ENCODE peak calls at places on chromosomes 13 and 19, in six cellular contexts. One of them, this sample, is unnamed.

GRCh38 chr13:97849305-97849704 is 104.2 kb upstream of the IPO5 start:
- DNase-seq in GM03348: peak
- DNase-seq in ELR: peak
- DNase-seq in GM23248: peak
- DNase-seq in posterior cingulate gyrus: no peak
- DNase-seq in activated CD8-positive, alpha-beta T cell treated with anti-CD3 and anti-CD28 coated beads for 36 hours: no peak
- DNase-seq in this sample: no peak

GRCh38 chr19:16290692-16291091 is 33.9 kb upstream of the KLF2 start:
- DNase-seq in posterior cingulate gyrus: no peak
- DNase-seq in activated CD8-positive, alpha-beta T cell treated with anti-CD3 and anti-CD28 coated beads for 36 hours: no peak
- DNase-seq in GM03348: no peak
- DNase-seq in GM23248: no peak
- DNase-seq in ELR: no peak
- DNase-seq in this sample: no peak

GRCh38 chr19:15331419-15332310 is 674 bp downstream of the BRD4 start:
- DNase-seq in GM23248: peak
- DNase-seq in ELR: peak
- DNase-seq in activated CD8-positive, alpha-beta T cell treated with anti-CD3 and anti-CD28 coated beads for 36 hours: peak
- DNase-seq in posterior cingulate gyrus: peak
- DNase-seq in GM03348: peak
- DNase-seq in this sample: peak

GRCh38 chr19:50486823-50487515 is 10.3 kb upstream of the GARIN5A start:
- DNase-seq in GM23248: peak
- DNase-seq in posterior cingulate gyrus: no peak
- DNase-seq in activated CD8-positive, alpha-beta T cell treated with anti-CD3 and anti-CD28 coated beads for 36 hours: peak
- DNase-seq in ELR: peak
- DNase-seq in GM03348: no peak
- DNase-seq in this sample: peak

GRCh38 chr13:30394798-30395191 is 27.5 kb upstream of the UBE2L5 start:
- DNase-seq in activated CD8-positive, alpha-beta T cell treated with anti-CD3 and anti-CD28 coated beads for 36 hours: no peak
- DNase-seq in GM23248: peak
- DNase-seq in posterior cingulate gyrus: no peak
- DNase-seq in GM03348: peak
- DNase-seq in ELR: peak
- DNase-seq in this sample: no peak

GRCh38 chr13:99648905-99649304 is 147.6 kb downstream of the TM9SF2 start:
- DNase-seq in activated CD8-positive, alpha-beta T cell treated with anti-CD3 and anti-CD28 coated beads for 36 hours: no peak
- DNase-seq in GM03348: no peak
- DNase-seq in GM23248: no peak
- DNase-seq in posterior cingulate gyrus: no peak
- DNase-seq in ELR: no peak
- DNase-seq in this sample: no peak

GRCh38 chr13:33260168-33261098 is 25.1 kb downstream of the STARD13 start:
- DNase-seq in GM03348: no peak
- DNase-seq in GM23248: peak
- DNase-seq in posterior cingulate gyrus: no peak
- DNase-seq in activated CD8-positive, alpha-beta T cell treated with anti-CD3 and anti-CD28 coated beads for 36 hours: no peak
- DNase-seq in ELR: no peak
- DNase-seq in this sample: no peak

GRCh38 chr13:27389891-27390290 is 34.5 kb upstream of the GTF3A start:
- DNase-seq in GM23248: no peak
- DNase-seq in posterior cingulate gyrus: no peak
- DNase-seq in ELR: no peak
- DNase-seq in GM03348: no peak
- DNase-seq in activated CD8-positive, alpha-beta T cell treated with anti-CD3 and anti-CD28 coated beads for 36 hours: no peak
- DNase-seq in this sample: no peak

GRCh38 chr13:51803018-51803417 is 945 bp downstream of the DHRS12 start:
- DNase-seq in activated CD8-positive, alpha-beta T cell treated with anti-CD3 and anti-CD28 coated beads for 36 hours: no peak
- DNase-seq in ELR: no peak
- DNase-seq in posterior cingulate gyrus: no peak
- DNase-seq in GM23248: peak
- DNase-seq in GM03348: no peak
- DNase-seq in this sample: no peak

GRCh38 chr13:96091164-96091931 is 1.4 kb downstream of the HS6ST3 start:
- DNase-seq in posterior cingulate gyrus: peak
- DNase-seq in ELR: no peak
- DNase-seq in activated CD8-positive, alpha-beta T cell treated with anti-CD3 and anti-CD28 coated beads for 36 hours: no peak
- DNase-seq in GM03348: peak
- DNase-seq in GM23248: peak
- DNase-seq in this sample: no peak

GRCh38 chr19:18500820-18501219 is 21.1 kb downstream of the ELL start:
- DNase-seq in GM23248: no peak
- DNase-seq in posterior cingulate gyrus: no peak
- DNase-seq in GM03348: no peak
- DNase-seq in ELR: no peak
- DNase-seq in activated CD8-positive, alpha-beta T cell treated with anti-CD3 and anti-CD28 coated beads for 36 hours: no peak
- DNase-seq in this sample: no peak

GRCh38 chr13:113927661-113928581 is 46.0 kb downstream of the C13orf46 start:
- DNase-seq in GM03348: peak
- DNase-seq in posterior cingulate gyrus: no peak
- DNase-seq in ELR: peak
- DNase-seq in GM23248: peak
- DNase-seq in activated CD8-positive, alpha-beta T cell treated with anti-CD3 and anti-CD28 coated beads for 36 hours: no peak
- DNase-seq in this sample: no peak